ENCODE peak calls at places on chromosomes 7 and 10, in nine cellular contexts. U, Q, W, A, J, F, Z, T and S are unnamed samples.

GRCh38 chr10:109456566-109457361 is 466.5 kb downstream of the XPNPEP1 start:
- DNase-seq in U (no peak), Q (peak), W (peak), A (no peak), J (no peak), F (peak), Z (no peak), T (no peak), S (no peak)

GRCh38 chr7:46486264-46487206 is 565.5 kb upstream of the IGFBP3 start:
- DNase-seq in U (no peak), Q (peak), W (peak), A (no peak), J (peak), F (no peak), Z (peak), T (no peak), S (no peak)

GRCh38 chr7:116560021-116560970 is 35.5 kb downstream of the CAV1 start:
- DNase-seq in U (no peak), Q (no peak), W (no peak), A (no peak), J (no peak), F (no peak), Z (no peak), T (no peak), S (no peak)

GRCh38 chr10:121310151-121310711 is 288.0 kb downstream of the FGFR2 start:
- DNase-seq in U (no peak), Q (no peak), W (no peak), A (no peak), J (no peak), F (peak), Z (no peak), T (no peak), S (no peak)

GRCh38 chr10:11813855-11814557 is 9.2 kb upstream of the PROSER2 start:
- DNase-seq in U (no peak), Q (peak), W (no peak), A (peak), J (no peak), F (no peak), Z (no peak), T (no peak), S (no peak)

GRCh38 chr7:18426564-18427226 is 68.9 kb upstream of the HDAC9 start:
- DNase-seq in U (no peak), Q (peak), W (no peak), A (peak), J (no peak), F (no peak), Z (no peak), T (no peak), S (no peak)

GRCh38 chr7:20798081-20798693 is 11.5 kb upstream of the SP8 start:
- DNase-seq in U (no peak), Q (peak), W (peak), A (no peak), J (peak), F (peak), Z (peak), T (no peak), S (peak)

GRCh38 chr7:3089493-3089892 is 45.8 kb upstream of the CARD11 start:
- DNase-seq in U (no peak), Q (peak), W (peak), A (no peak), J (peak), F (peak), Z (no peak), T (no peak), S (no peak)

GRCh38 chr7:46230298-46231295 is 309.5 kb upstream of the IGFBP3 start:
- DNase-seq in U (no peak), Q (peak), W (no peak), A (no peak), J (no peak), F (no peak), Z (no peak), T (no peak), S (no peak)

GRCh38 chr7:44572771-44573170 is 937 bp downstream of the DDX56 start:
- DNase-seq in U (no peak), Q (peak), W (no peak), A (no peak), J (no peak), F (no peak), Z (peak), T (no peak), S (no peak)

GRCh38 chr10:69425513-69426298 is 9.0 kb upstream of the TACR2 start:
- DNase-seq in U (no peak), Q (no peak), W (peak), A (no peak), J (no peak), F (no peak), Z (no peak), T (no peak), S (no peak)

GRCh38 chr7:55432937-55433784 is 68.0 kb downstream of the LANCL2 start:
- DNase-seq in U (no peak), Q (peak), W (peak), A (no peak), J (peak), F (peak), Z (no peak), T (no peak), S (no peak)

GRCh38 chr7:936131-937054 is 18.1 kb downstream of the ADAP1 start:
- DNase-seq in U (no peak), Q (peak), W (peak), A (no peak), J (peak), F (no peak), Z (no peak), T (no peak), S (no peak)

GRCh38 chr10:132698761-132699391 is 87.1 kb downstream of the NKX6-2 start:
- DNase-seq in U (no peak), Q (no peak), W (no peak), A (no peak), J (no peak), F (no peak), Z (peak), T (no peak), S (no peak)

GRCh38 chr10:79929409-79929904 is 19.4 kb downstream of the SFTPD start:
- DNase-seq in U (peak), Q (peak), W (peak), A (peak), J (peak), F (peak), Z (peak), T (peak), S (peak)

GRCh38 chr7:139294951-139295555 is 46.1 kb upstream of the FMC1 start:
- DNase-seq in U (no peak), Q (no peak), W (no peak), A (no peak), J (no peak), F (no peak), Z (no peak), T (no peak), S (no peak)